ENCODE peak calls at places on chromosomes 7 and 10, in ten cellular contexts. X, S, Z, R, C, E, W, I, M and G are unnamed samples.

GRCh38 chr7:157946398-157947060 is 609.7 kb downstream of the DNAJB6 start:
- DNase-seq in X (no peak), S (no peak), Z (no peak), R (no peak), C (no peak), E (no peak), W (no peak), I (no peak), M (no peak), G (no peak)

GRCh38 chr10:10609379-10609955 is 408.2 kb upstream of the CELF2 start:
- DNase-seq in X (no peak), S (no peak), Z (no peak), R (no peak), C (no peak), E (no peak), W (no peak), I (no peak), M (no peak), G (no peak)

GRCh38 chr7:83520706-83521105 is 128.2 kb downstream of the SEMA3E start:
- DNase-seq in X (no peak), S (no peak), Z (no peak), R (no peak), C (no peak), E (no peak), W (no peak), I (no peak), M (no peak), G (no peak)

GRCh38 chr7:96016056-96016455 is 243.7 kb downstream of the DYNC1I1 start:
- DNase-seq in X (no peak), S (no peak), Z (no peak), R (no peak), C (no peak), E (no peak), W (no peak), I (no peak), M (no peak), G (no peak)

GRCh38 chr7:151792671-151793070 is 84.2 kb downstream of the PRKAG2 start:
- DNase-seq in X (no peak), S (no peak), Z (no peak), R (no peak), C (no peak), E (peak), W (peak), I (no peak), M (no peak), G (no peak)

GRCh38 chr10:124791378-124792348 is at the start of gene EEF1AKMT2:
- DNase-seq in X (peak), S (peak), Z (peak), R (peak), C (peak), E (peak), W (peak), I (peak), M (peak), G (peak)

GRCh38 chr7:123485187-123485586 is 49.2 kb downstream of the IQUB start:
- DNase-seq in X (no peak), S (no peak), Z (no peak), R (no peak), C (no peak), E (no peak), W (no peak), I (no peak), M (peak), G (no peak)

GRCh38 chr10:44947356-44948152 is 12.0 kb upstream of the RASSF4 start:
- DNase-seq in X (peak), S (no peak), Z (no peak), R (no peak), C (no peak), E (no peak), W (no peak), I (no peak), M (no peak), G (no peak)

GRCh38 chr7:49417034-49417433 is 356.4 kb upstream of the VWC2 start:
- DNase-seq in X (no peak), S (no peak), Z (no peak), R (no peak), C (no peak), E (no peak), W (no peak), I (no peak), M (no peak), G (no peak)

DNA sequence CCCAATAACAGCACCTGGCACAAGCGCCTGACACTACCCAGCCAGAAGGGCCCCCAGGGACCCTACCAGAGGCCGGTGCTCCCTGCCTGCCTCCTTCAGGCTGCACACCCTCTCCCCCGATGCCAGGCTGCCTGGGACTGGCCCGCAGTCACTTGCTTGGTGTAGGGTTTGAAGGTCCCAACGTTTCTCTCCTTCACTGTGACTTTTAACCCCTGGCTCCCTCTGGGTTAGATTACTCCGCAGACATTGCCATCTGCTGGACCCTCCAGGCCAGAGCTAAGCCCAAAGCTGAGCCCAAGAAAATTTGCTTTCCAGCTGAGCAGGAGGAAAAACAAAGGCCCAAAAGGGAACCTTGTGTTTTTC is 6.9 kb downstream of the CDHR1 start:
- DNase-seq in X (no peak), S (no peak), Z (no peak), R (no peak), C (no peak), E (no peak), W (no peak), I (no peak), M (no peak), G (no peak)
- TF ChIP-seq CTCF in X (peak), S (no peak), Z (no peak), R (no peak), C (no peak), E (no peak), W (no peak), I (no peak), M (no peak), G (no peak)

DNA sequence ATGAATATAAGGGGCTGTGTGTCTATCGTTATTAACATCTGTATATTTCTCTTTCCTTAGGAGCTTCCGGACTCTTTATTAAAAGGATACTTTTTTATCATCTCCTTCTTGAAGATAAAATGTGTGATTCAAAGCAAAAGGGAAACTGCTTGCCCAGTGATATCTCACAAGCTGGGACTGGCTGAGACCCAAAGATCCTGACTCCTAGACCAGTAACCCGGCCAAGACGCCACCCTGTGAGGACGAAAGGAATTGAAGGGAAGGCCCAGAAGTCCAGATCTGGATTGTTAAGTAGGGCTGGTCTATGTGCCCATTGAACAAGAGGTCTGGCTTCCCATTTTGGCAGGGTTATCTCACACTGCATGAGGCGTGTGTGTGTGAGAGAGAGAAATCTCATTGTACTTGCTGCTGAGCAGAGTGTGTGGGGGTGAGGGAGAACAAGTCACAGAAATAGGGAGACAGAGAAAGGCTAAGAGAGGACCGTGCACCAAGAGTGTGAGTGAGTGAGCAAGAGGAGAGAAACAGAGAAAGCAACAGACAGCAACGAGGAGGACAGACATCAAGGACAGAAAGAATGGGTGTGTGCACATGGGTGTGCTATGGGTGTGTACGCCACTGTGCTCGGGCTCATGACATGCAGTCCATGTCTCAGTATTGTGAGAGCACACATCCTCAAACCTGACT is 75.4 kb downstream of the PLXNA4 start:
- DNase-seq in X (no peak), S (peak), Z (no peak), R (peak), C (peak), E (peak), W (peak), I (peak), M (peak), G (peak)
- TF ChIP-seq CTCF in X (no peak), S (no peak), Z (no peak), R (no peak), C (peak), E (no peak), W (peak), I (peak), M (peak), G (no peak)

DNA sequence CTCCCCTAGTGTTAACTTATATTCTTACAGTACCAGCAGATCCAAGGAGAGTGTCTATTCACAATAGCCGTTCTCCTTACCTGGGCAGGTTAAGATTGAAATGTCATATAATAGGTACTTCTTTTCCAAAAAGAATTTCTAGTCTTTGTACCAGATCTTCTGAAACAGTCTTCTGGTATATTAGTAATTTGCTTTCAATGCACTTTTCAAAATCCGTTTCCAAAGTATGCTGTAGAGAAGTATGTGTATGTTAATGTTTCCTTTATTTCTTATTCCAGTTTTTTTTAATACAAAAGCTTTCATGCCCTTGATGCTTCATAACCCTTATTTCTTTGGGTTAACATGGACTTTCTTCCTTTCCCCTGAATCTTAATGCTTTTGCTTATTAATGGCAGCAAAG is 188.2 kb downstream of the MLLT10 start:
- DNase-seq in X (no peak), S (no peak), Z (no peak), R (no peak), C (no peak), E (no peak), W (no peak), I (no peak), M (no peak), G (no peak)
- TF ChIP-seq CTCF in X (no peak), S (no peak), Z (no peak), R (no peak), C (no peak), E (no peak), W (no peak), I (no peak), M (no peak), G (no peak)

DNA sequence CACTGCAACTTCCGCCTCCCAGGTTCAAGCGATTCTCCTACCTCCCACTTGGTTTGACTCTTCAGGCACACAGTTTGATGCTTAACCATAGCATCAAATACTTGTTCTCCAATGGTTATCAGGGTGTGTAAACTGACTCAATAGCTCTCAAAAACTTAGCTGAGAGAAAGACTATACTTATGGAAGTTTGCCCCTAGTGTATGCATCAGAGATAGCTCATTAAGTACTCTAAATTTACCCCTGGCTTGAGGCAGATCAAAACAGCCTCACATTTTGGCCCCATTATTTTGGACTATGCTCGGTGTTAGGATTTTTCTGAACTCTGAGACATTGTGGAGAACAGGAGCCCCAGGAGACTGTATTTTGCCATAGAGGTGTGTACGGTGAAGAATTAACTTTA is 40.8 kb upstream of the SLC35B4 start:
- DNase-seq in X (no peak), S (no peak), Z (no peak), R (no peak), C (no peak), E (no peak), W (no peak), I (no peak), M (no peak), G (no peak)
- TF ChIP-seq CTCF in X (peak), S (no peak), Z (no peak), R (no peak), C (no peak), E (no peak), W (no peak), I (no peak), M (no peak), G (no peak)

GRCh38 chr10:4981722-4982471 is 18.7 kb downstream of the AKR1C1 start:
- DNase-seq in X (peak), S (peak), Z (no peak), R (peak), C (no peak), E (peak), W (no peak), I (no peak), M (peak), G (peak)
- TF ChIP-seq CTCF in X (peak), S (peak), Z (peak), R (no peak), C (peak), E (peak), W (peak), I (peak), M (peak), G (peak)

GRCh38 chr10:132021504-132022143 is 39.9 kb upstream of the BNIP3 start:
- DNase-seq in X (no peak), S (no peak), Z (no peak), R (no peak), C (no peak), E (no peak), W (peak), I (no peak), M (no peak), G (no peak)

GRCh38 chr10:132022241-132022640 is 40.5 kb upstream of the BNIP3 start:
- DNase-seq in X (peak), S (no peak), Z (no peak), R (no peak), C (no peak), E (no peak), W (peak), I (no peak), M (no peak), G (no peak)

GRCh38 chr10:132020456-132020855 is 38.7 kb upstream of the BNIP3 start:
- DNase-seq in X (no peak), S (no peak), Z (no peak), R (no peak), C (no peak), E (no peak), W (no peak), I (no peak), M (no peak), G (no peak)

GRCh38 chr10:132021046-132021445 is 39.3 kb upstream of the BNIP3 start:
- DNase-seq in X (no peak), S (no peak), Z (no peak), R (no peak), C (no peak), E (no peak), W (no peak), I (no peak), M (no peak), G (no peak)

DNA sequence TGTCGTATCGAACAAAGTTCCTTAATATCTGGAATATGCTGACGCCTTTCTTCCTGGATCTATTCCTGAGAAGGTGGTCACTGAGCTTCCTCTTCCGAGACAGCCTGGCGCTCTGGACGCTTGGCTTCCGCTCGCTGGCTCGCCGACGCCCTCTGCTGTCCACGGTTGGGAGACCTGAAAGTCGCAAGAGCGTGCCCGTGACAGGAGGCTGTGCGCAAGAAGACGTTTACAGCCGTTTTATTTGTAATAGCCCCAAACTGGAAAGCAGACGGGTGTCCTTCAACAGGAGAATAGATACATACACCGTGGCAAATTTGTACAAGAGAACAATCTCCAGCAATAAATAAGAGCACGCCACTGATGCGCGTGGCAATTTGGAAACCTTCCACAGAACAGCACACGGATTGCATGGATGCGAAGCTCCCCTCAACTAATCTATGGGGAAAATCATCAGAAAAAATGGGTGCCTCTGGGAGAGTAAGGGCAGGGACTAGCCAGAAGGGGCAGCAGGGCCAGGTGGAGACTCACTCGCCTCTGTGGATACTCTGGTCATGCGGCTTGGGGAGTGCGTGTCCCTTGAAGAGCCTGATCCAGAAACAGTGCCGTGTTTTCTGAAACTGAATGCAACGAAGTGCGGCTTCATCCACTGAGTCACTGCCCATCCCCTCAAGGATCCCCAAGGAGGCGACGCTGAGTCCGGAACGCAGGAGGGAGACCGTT is 41.5 kb upstream of the BNIP3 start:
- DNase-seq in X (peak), S (peak), Z (peak), R (peak), C (peak), E (peak), W (peak), I (peak), M (peak), G (peak)
- TF ChIP-seq CTCF in X (peak), S (peak), Z (peak), R (peak), C (peak), E (peak), W (peak), I (peak), M (peak), G (peak)